ENCODE peak calls at places on chromosomes 7 and 10, in four cellular contexts. One of them, this sample, is unnamed.

GRCh38 chr7:71598553-71598952 is 466.6 kb downstream of the GALNT17 start:
- DNase-seq in WTC11: no peak
- DNase-seq in SK-N-SH: no peak
- DNase-seq in K562: no peak
- DNase-seq in this sample: no peak

GRCh38 chr7:43583424-43584199 is 704 bp downstream of the STK17A start:
- DNase-seq in WTC11: peak
- DNase-seq in K562: peak
- DNase-seq in SK-N-SH: peak
- DNase-seq in this sample: no peak

GRCh38 chr7:51213618-51214017 is 103.0 kb downstream of the COBL start:
- DNase-seq in K562: no peak
- DNase-seq in SK-N-SH: no peak
- DNase-seq in WTC11: no peak
- DNase-seq in this sample: no peak

GRCh38 chr10:77020426-77021040 is 617.1 kb downstream of the KCNMA1 start:
- DNase-seq in SK-N-SH: no peak
- DNase-seq in K562: no peak
- DNase-seq in WTC11: no peak
- DNase-seq in this sample: no peak

GRCh38 chr10:20874261-20874660 is 22.9 kb downstream of the NEBL start:
- DNase-seq in K562: no peak
- DNase-seq in SK-N-SH: no peak
- DNase-seq in WTC11: no peak
- DNase-seq in this sample: no peak

GRCh38 chr7:128281605-128282380 is 40.7 kb downstream of the LEP start:
- DNase-seq in WTC11: no peak
- DNase-seq in K562: no peak
- DNase-seq in SK-N-SH: no peak
- DNase-seq in this sample: no peak

GRCh38 chr7:136259074-136259473 is 281.9 kb upstream of the MTPN start:
- DNase-seq in K562: no peak
- DNase-seq in SK-N-SH: no peak
- DNase-seq in WTC11: no peak
- DNase-seq in this sample: no peak

GRCh38 chr7:45192546-45193177 is 35.1 kb downstream of the RAMP3 start:
- DNase-seq in SK-N-SH: no peak
- DNase-seq in K562: no peak
- DNase-seq in WTC11: no peak
- DNase-seq in this sample: no peak

GRCh38 chr10:81218307-81218706 is 656.7 kb upstream of the NRG3 start:
- DNase-seq in K562: no peak
- DNase-seq in WTC11: no peak
- DNase-seq in SK-N-SH: no peak
- DNase-seq in this sample: no peak

GRCh38 chr7:142152076-142152475 is 40.6 kb downstream of the MGAM2 start:
- DNase-seq in WTC11: no peak
- DNase-seq in K562: no peak
- DNase-seq in SK-N-SH: no peak
- DNase-seq in this sample: peak

GRCh38 chr7:22864855-22865606 is 42.4 kb upstream of the TOMM7 start:
- DNase-seq in WTC11: no peak
- DNase-seq in SK-N-SH: no peak
- DNase-seq in K562: no peak
- DNase-seq in this sample: no peak

GRCh38 chr7:150753239-150753638 is 16.0 kb downstream of the GIMAP5 start:
- DNase-seq in WTC11: no peak
- DNase-seq in SK-N-SH: no peak
- DNase-seq in K562: no peak
- DNase-seq in this sample: no peak

GRCh38 chr10:62554632-62555199 is 180.5 kb downstream of the ZNF365 start:
- DNase-seq in WTC11: peak
- DNase-seq in SK-N-SH: peak
- DNase-seq in K562: peak
- DNase-seq in this sample: no peak

GRCh38 chr10:71931295-71931694 is 32.9 kb upstream of the CHST3 start:
- DNase-seq in K562: no peak
- DNase-seq in WTC11: no peak
- DNase-seq in SK-N-SH: no peak
- DNase-seq in this sample: no peak

GRCh38 chr10:3723706-3724225 is 61.2 kb downstream of the KLF6 start:
- DNase-seq in WTC11: no peak
- DNase-seq in SK-N-SH: no peak
- DNase-seq in K562: no peak
- DNase-seq in this sample: no peak

GRCh38 chr10:76717141-76717540 is 920.5 kb downstream of the KCNMA1 start:
- DNase-seq in K562: no peak
- DNase-seq in SK-N-SH: no peak
- DNase-seq in WTC11: no peak
- DNase-seq in this sample: no peak

GRCh38 chr7:20267482-20267881 is 50.3 kb upstream of the MACC1 start:
- DNase-seq in WTC11: peak
- DNase-seq in SK-N-SH: no peak
- DNase-seq in K562: no peak
- DNase-seq in this sample: no peak

GRCh38 chr7:121019018-121019417 is 30.5 kb downstream of the CPED1 start:
- DNase-seq in WTC11: no peak
- DNase-seq in K562: no peak
- DNase-seq in SK-N-SH: no peak
- DNase-seq in this sample: no peak

GRCh38 chr7:47153571-47153970 is 428.3 kb downstream of the TNS3 start:
- DNase-seq in SK-N-SH: no peak
- DNase-seq in WTC11: peak
- DNase-seq in K562: no peak
- DNase-seq in this sample: no peak

GRCh38 chr7:43116451-43116850 is 4.0 kb downstream of the HECW1 start:
- DNase-seq in SK-N-SH: no peak
- DNase-seq in WTC11: no peak
- DNase-seq in K562: no peak
- DNase-seq in this sample: no peak

GRCh38 chr10:3779146-3779707 is 5.8 kb downstream of the KLF6 start:
- DNase-seq in K562: no peak
- DNase-seq in WTC11: no peak
- DNase-seq in SK-N-SH: no peak
- DNase-seq in this sample: no peak

GRCh38 chr7:135147341-135147898 is 452 bp upstream of the TMEM140 start:
- DNase-seq in K562: no peak
- DNase-seq in SK-N-SH: no peak
- DNase-seq in WTC11: no peak
- DNase-seq in this sample: no peak

GRCh38 chr10:5095687-5096086 is 1.5 kb downstream of the AKR1C3 start:
- DNase-seq in SK-N-SH: no peak
- DNase-seq in WTC11: no peak
- DNase-seq in K562: no peak
- DNase-seq in this sample: no peak

GRCh38 chr7:141312828-141313521 is 238.2 kb upstream of the AGK start:
- DNase-seq in WTC11: no peak
- DNase-seq in K562: no peak
- DNase-seq in SK-N-SH: no peak
- DNase-seq in this sample: no peak

GRCh38 chr10:115093286-115093775 is at the start of gene ATRNL1:
- DNase-seq in SK-N-SH: peak
- DNase-seq in K562: no peak
- DNase-seq in WTC11: peak
- DNase-seq in this sample: no peak

GRCh38 chr10:44891721-44892120 is 19.4 kb upstream of the TMEM72 start:
- DNase-seq in K562: no peak
- DNase-seq in WTC11: no peak
- DNase-seq in SK-N-SH: no peak
- DNase-seq in this sample: no peak

GRCh38 chr7:36506820-36507219 is 117.2 kb downstream of the ANLN start:
- DNase-seq in WTC11: no peak
- DNase-seq in SK-N-SH: no peak
- DNase-seq in K562: no peak
- DNase-seq in this sample: no peak

GRCh38 chr7:92723205-92723604 is 113.2 kb downstream of the CDK6 start:
- DNase-seq in WTC11: no peak
- DNase-seq in K562: no peak
- DNase-seq in SK-N-SH: no peak
- DNase-seq in this sample: no peak

GRCh38 chr10:58237014-58237830 is 30.5 kb downstream of the IPMK start:
- DNase-seq in SK-N-SH: no peak
- DNase-seq in K562: no peak
- DNase-seq in WTC11: no peak
- DNase-seq in this sample: no peak

GRCh38 chr10:79123547-79123963 is 54.8 kb downstream of the ZMIZ1 start:
- DNase-seq in WTC11: no peak
- DNase-seq in K562: no peak
- DNase-seq in SK-N-SH: no peak
- DNase-seq in this sample: no peak

GRCh38 chr7:460374-461117 is 59.1 kb downstream of the PDGFA start:
- DNase-seq in WTC11: no peak
- DNase-seq in K562: no peak
- DNase-seq in SK-N-SH: no peak
- DNase-seq in this sample: no peak

GRCh38 chr10:79628083-79628482 is 17.3 kb downstream of the SFTPA1 start:
- DNase-seq in WTC11: no peak
- DNase-seq in SK-N-SH: no peak
- DNase-seq in K562: no peak
- DNase-seq in this sample: no peak

GRCh38 chr7:157404845-157405481 is 68.2 kb downstream of the DNAJB6 start:
- DNase-seq in WTC11: no peak
- DNase-seq in K562: peak
- DNase-seq in SK-N-SH: peak
- DNase-seq in this sample: no peak

GRCh38 chr7:28754027-28754426 is 204.1 kb downstream of the TRIL start:
- DNase-seq in WTC11: no peak
- DNase-seq in SK-N-SH: no peak
- DNase-seq in K562: no peak
- DNase-seq in this sample: no peak

GRCh38 chr7:8436965-8437364 is 3.6 kb downstream of the NXPH1 start:
- DNase-seq in SK-N-SH: no peak
- DNase-seq in WTC11: peak
- DNase-seq in K562: peak
- DNase-seq in this sample: peak

GRCh38 chr10:69874464-69874863 is 72.8 kb downstream of the COL13A1 start:
- DNase-seq in WTC11: no peak
- DNase-seq in SK-N-SH: no peak
- DNase-seq in K562: no peak
- DNase-seq in this sample: no peak
- TF ChIP-seq USF1 in WTC11: no peak
- TF ChIP-seq USF1 in SK-N-SH: no peak
- TF ChIP-seq USF1 in K562: no peak
- TF ChIP-seq USF1 in this sample: no peak

GRCh38 chr10:75487087-75487784 is 55.8 kb downstream of the LRMDA start:
- DNase-seq in K562: no peak
- DNase-seq in SK-N-SH: no peak
- DNase-seq in WTC11: no peak
- DNase-seq in this sample: peak

GRCh38 chr10:75495434-75496190 is 64.2 kb downstream of the LRMDA start:
- DNase-seq in K562: no peak
- DNase-seq in WTC11: no peak
- DNase-seq in SK-N-SH: no peak
- DNase-seq in this sample: no peak

GRCh38 chr10:75493464-75493863 is 62.0 kb downstream of the LRMDA start:
- DNase-seq in K562: no peak
- DNase-seq in SK-N-SH: no peak
- DNase-seq in WTC11: no peak
- DNase-seq in this sample: no peak

GRCh38 chr10:75496191-75496567 is 64.8 kb downstream of the LRMDA start:
- DNase-seq in WTC11: no peak
- DNase-seq in K562: no peak
- DNase-seq in SK-N-SH: no peak
- DNase-seq in this sample: no peak

GRCh38 chr10:75492151-75492550 is 60.7 kb downstream of the LRMDA start:
- DNase-seq in SK-N-SH: no peak
- DNase-seq in WTC11: no peak
- DNase-seq in K562: peak
- DNase-seq in this sample: no peak
- TF ChIP-seq USF1 in SK-N-SH: no peak
- TF ChIP-seq USF1 in WTC11: no peak
- TF ChIP-seq USF1 in K562: no peak
- TF ChIP-seq USF1 in this sample: no peak

GRCh38 chr7:149063481-149063880 is 27.0 kb downstream of the ZNF786 start:
- DNase-seq in K562: no peak
- DNase-seq in SK-N-SH: no peak
- DNase-seq in WTC11: no peak
- DNase-seq in this sample: no peak

DNA sequence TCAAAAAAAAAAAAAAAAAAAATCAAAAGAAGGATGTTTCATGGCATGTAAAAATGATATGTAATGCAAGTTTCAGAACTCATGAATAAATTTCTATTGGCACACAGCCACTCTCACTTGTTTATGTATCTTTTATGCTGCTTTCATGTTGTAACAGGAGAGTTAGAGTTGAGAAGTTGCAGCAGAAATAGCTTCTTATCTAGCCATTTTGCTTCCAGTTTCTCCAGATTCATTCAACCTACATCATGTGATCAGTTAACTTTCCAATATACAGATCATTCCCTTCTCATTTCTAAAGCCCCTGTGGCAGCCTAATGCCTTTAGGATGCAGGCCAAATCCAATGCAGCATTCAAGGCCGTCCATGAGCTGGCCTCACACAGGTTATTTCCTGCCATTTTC is 30.4 kb downstream of the ZNF786 start:
- DNase-seq in K562: no peak
- DNase-seq in SK-N-SH: no peak
- DNase-seq in WTC11: no peak
- DNase-seq in this sample: no peak
- TF ChIP-seq USF1 in K562: no peak
- TF ChIP-seq USF1 in SK-N-SH: no peak
- TF ChIP-seq USF1 in WTC11: no peak
- TF ChIP-seq USF1 in this sample: no peak

GRCh38 chr10:12418000-12418399 is 68.7 kb downstream of the CAMK1D start:
- DNase-seq in SK-N-SH: no peak
- DNase-seq in WTC11: no peak
- DNase-seq in K562: no peak
- DNase-seq in this sample: no peak

GRCh38 chr10:12418725-12419278 is 69.5 kb downstream of the CAMK1D start:
- DNase-seq in SK-N-SH: no peak
- DNase-seq in K562: no peak
- DNase-seq in WTC11: no peak
- DNase-seq in this sample: no peak

GRCh38 chr10:12417341-12417740 is 68.0 kb downstream of the CAMK1D start:
- DNase-seq in SK-N-SH: no peak
- DNase-seq in K562: no peak
- DNase-seq in WTC11: no peak
- DNase-seq in this sample: no peak

GRCh38 chr10:12420530-12421117 is 71.3 kb downstream of the CAMK1D start:
- DNase-seq in SK-N-SH: no peak
- DNase-seq in K562: no peak
- DNase-seq in WTC11: no peak
- DNase-seq in this sample: no peak

GRCh38 chr10:12419279-12419847 is 70.0 kb downstream of the CAMK1D start:
- DNase-seq in WTC11: no peak
- DNase-seq in K562: no peak
- DNase-seq in SK-N-SH: no peak
- DNase-seq in this sample: no peak
- TF ChIP-seq USF1 in WTC11: no peak
- TF ChIP-seq USF1 in K562: no peak
- TF ChIP-seq USF1 in SK-N-SH: peak
- TF ChIP-seq USF1 in this sample: no peak